ENCODE peak calls at places on chromosomes 2 and 18, in six cellular contexts. One of them, this sample, is unnamed.

GRCh38 chr18:40985441-40985840 is 969.6 kb upstream of the PIK3C3 start:
- DNase-seq in GM06990: no peak
- DNase-seq in heart right ventricle: no peak
- DNase-seq in Peyer's patch: no peak
- DNase-seq in RWPE2: no peak
- DNase-seq in fibroblast of pulmonary artery: no peak
- DNase-seq in this sample: no peak

GRCh38 chr2:28977176-28977875 is 3.8 kb upstream of the TOGARAM2 start:
- DNase-seq in Peyer's patch: no peak
- DNase-seq in RWPE2: peak
- DNase-seq in GM06990: no peak
- DNase-seq in heart right ventricle: no peak
- DNase-seq in fibroblast of pulmonary artery: no peak
- DNase-seq in this sample: no peak

GRCh38 chr2:61750624-61751023 is 103.2 kb downstream of the FAM161A start:
- DNase-seq in GM06990: no peak
- DNase-seq in Peyer's patch: no peak
- DNase-seq in fibroblast of pulmonary artery: peak
- DNase-seq in heart right ventricle: no peak
- DNase-seq in RWPE2: no peak
- DNase-seq in this sample: no peak

GRCh38 chr2:129191530-129191929 is 787.9 kb upstream of the RAB6C start:
- DNase-seq in heart right ventricle: no peak
- DNase-seq in fibroblast of pulmonary artery: no peak
- DNase-seq in Peyer's patch: no peak
- DNase-seq in RWPE2: no peak
- DNase-seq in GM06990: no peak
- DNase-seq in this sample: peak

GRCh38 chr18:60892441-60892840 is 440.8 kb upstream of the CDH20 start:
- DNase-seq in fibroblast of pulmonary artery: peak
- DNase-seq in heart right ventricle: no peak
- DNase-seq in GM06990: no peak
- DNase-seq in Peyer's patch: no peak
- DNase-seq in RWPE2: no peak
- DNase-seq in this sample: peak

GRCh38 chr2:68796306-68796905 is 61.8 kb downstream of the ARHGAP25 start:
- DNase-seq in fibroblast of pulmonary artery: peak
- DNase-seq in heart right ventricle: no peak
- DNase-seq in Peyer's patch: no peak
- DNase-seq in RWPE2: no peak
- DNase-seq in GM06990: no peak
- DNase-seq in this sample: no peak

GRCh38 chr2:9748586-9748985 is 94.7 kb upstream of the TAF1B start:
- DNase-seq in Peyer's patch: no peak
- DNase-seq in GM06990: no peak
- DNase-seq in RWPE2: no peak
- DNase-seq in fibroblast of pulmonary artery: no peak
- DNase-seq in heart right ventricle: no peak
- DNase-seq in this sample: no peak

GRCh38 chr2:85062565-85062964 is 70.6 kb upstream of the TCF7L1 start:
- DNase-seq in GM06990: no peak
- DNase-seq in RWPE2: no peak
- DNase-seq in Peyer's patch: no peak
- DNase-seq in heart right ventricle: no peak
- DNase-seq in fibroblast of pulmonary artery: no peak
- DNase-seq in this sample: no peak

GRCh38 chr2:204871246-204871953 is 326.1 kb downstream of the PARD3B start:
- DNase-seq in RWPE2: no peak
- DNase-seq in heart right ventricle: no peak
- DNase-seq in fibroblast of pulmonary artery: peak
- DNase-seq in Peyer's patch: no peak
- DNase-seq in GM06990: peak
- DNase-seq in this sample: no peak

GRCh38 chr18:7728297-7728696 is 161.2 kb downstream of the PTPRM start:
- DNase-seq in heart right ventricle: no peak
- DNase-seq in GM06990: no peak
- DNase-seq in RWPE2: no peak
- DNase-seq in fibroblast of pulmonary artery: no peak
- DNase-seq in Peyer's patch: no peak
- DNase-seq in this sample: no peak

GRCh38 chr2:175003875-175004729 is 1.1 kb downstream of the CHN1 start:
- DNase-seq in Peyer's patch: no peak
- DNase-seq in heart right ventricle: peak
- DNase-seq in fibroblast of pulmonary artery: peak
- DNase-seq in RWPE2: no peak
- DNase-seq in GM06990: no peak
- DNase-seq in this sample: no peak

GRCh38 chr18:59846814-59847490 is 52.8 kb upstream of the PMAIP1 start:
- DNase-seq in heart right ventricle: no peak
- DNase-seq in Peyer's patch: peak
- DNase-seq in fibroblast of pulmonary artery: peak
- DNase-seq in GM06990: peak
- DNase-seq in RWPE2: no peak
- DNase-seq in this sample: no peak

GRCh38 chr2:85714841-85715240 is 20.7 kb downstream of the GNLY start:
- DNase-seq in GM06990: no peak
- DNase-seq in heart right ventricle: no peak
- DNase-seq in Peyer's patch: no peak
- DNase-seq in fibroblast of pulmonary artery: no peak
- DNase-seq in RWPE2: no peak
- DNase-seq in this sample: no peak

GRCh38 chr18:58227361-58227930 is 183.4 kb downstream of the NEDD4L start:
- DNase-seq in RWPE2: no peak
- DNase-seq in fibroblast of pulmonary artery: no peak
- DNase-seq in heart right ventricle: no peak
- DNase-seq in Peyer's patch: no peak
- DNase-seq in GM06990: no peak
- DNase-seq in this sample: peak

GRCh38 chr18:3083776-3084175 is 70.8 kb upstream of the LPIN2 start:
- DNase-seq in RWPE2: no peak
- DNase-seq in fibroblast of pulmonary artery: no peak
- DNase-seq in GM06990: no peak
- DNase-seq in Peyer's patch: no peak
- DNase-seq in heart right ventricle: no peak
- DNase-seq in this sample: no peak

GRCh38 chr2:152298754-152299153 is 36.2 kb upstream of the FMNL2 start:
- DNase-seq in heart right ventricle: no peak
- DNase-seq in RWPE2: no peak
- DNase-seq in Peyer's patch: no peak
- DNase-seq in fibroblast of pulmonary artery: peak
- DNase-seq in GM06990: no peak
- DNase-seq in this sample: no peak

GRCh38 chr2:217662984-217663602 is 339.7 kb downstream of the TNS1 start:
- DNase-seq in GM06990: no peak
- DNase-seq in fibroblast of pulmonary artery: no peak
- DNase-seq in RWPE2: no peak
- DNase-seq in heart right ventricle: no peak
- DNase-seq in Peyer's patch: no peak
- DNase-seq in this sample: no peak

GRCh38 chr2:239260546-239261327 is 140.1 kb downstream of the HDAC4 start:
- DNase-seq in GM06990: no peak
- DNase-seq in Peyer's patch: no peak
- DNase-seq in RWPE2: no peak
- DNase-seq in heart right ventricle: no peak
- DNase-seq in fibroblast of pulmonary artery: no peak
- DNase-seq in this sample: no peak

GRCh38 chr2:176419591-176420071 is 150.4 kb downstream of the MTX2 start:
- DNase-seq in Peyer's patch: no peak
- DNase-seq in heart right ventricle: no peak
- DNase-seq in GM06990: no peak
- DNase-seq in RWPE2: no peak
- DNase-seq in fibroblast of pulmonary artery: peak
- DNase-seq in this sample: no peak

GRCh38 chr2:3290655-3291054 is 87.0 kb downstream of the EIPR1 start:
- DNase-seq in GM06990: no peak
- DNase-seq in Peyer's patch: no peak
- DNase-seq in RWPE2: no peak
- DNase-seq in heart right ventricle: no peak
- DNase-seq in fibroblast of pulmonary artery: no peak
- DNase-seq in this sample: no peak

GRCh38 chr2:190979906-190980629 is 33.9 kb downstream of the STAT1 start:
- DNase-seq in Peyer's patch: no peak
- DNase-seq in heart right ventricle: peak
- DNase-seq in GM06990: no peak
- DNase-seq in fibroblast of pulmonary artery: peak
- DNase-seq in RWPE2: no peak
- DNase-seq in this sample: no peak

GRCh38 chr2:232643813-232644347 is 10.5 kb downstream of the EFHD1 start:
- DNase-seq in GM06990: no peak
- DNase-seq in Peyer's patch: no peak
- DNase-seq in RWPE2: no peak
- DNase-seq in fibroblast of pulmonary artery: no peak
- DNase-seq in heart right ventricle: no peak
- DNase-seq in this sample: no peak

GRCh38 chr2:170092475-170092874 is 85.5 kb upstream of the MYO3B start:
- DNase-seq in heart right ventricle: no peak
- DNase-seq in RWPE2: no peak
- DNase-seq in GM06990: no peak
- DNase-seq in Peyer's patch: no peak
- DNase-seq in fibroblast of pulmonary artery: no peak
- DNase-seq in this sample: no peak

GRCh38 chr2:100965596-100965995 is 36.5 kb upstream of the RPL31 start:
- DNase-seq in RWPE2: no peak
- DNase-seq in Peyer's patch: no peak
- DNase-seq in heart right ventricle: no peak
- DNase-seq in GM06990: no peak
- DNase-seq in fibroblast of pulmonary artery: no peak
- DNase-seq in this sample: no peak

GRCh38 chr2:74887445-74887951 is 53.6 kb downstream of the HK2 start:
- DNase-seq in GM06990: no peak
- DNase-seq in Peyer's patch: no peak
- DNase-seq in heart right ventricle: no peak
- DNase-seq in fibroblast of pulmonary artery: peak
- DNase-seq in RWPE2: peak
- DNase-seq in this sample: no peak

GRCh38 chr2:225017098-225017685 is 25.1 kb downstream of the DOCK10 start:
- DNase-seq in RWPE2: no peak
- DNase-seq in fibroblast of pulmonary artery: no peak
- DNase-seq in heart right ventricle: no peak
- DNase-seq in Peyer's patch: no peak
- DNase-seq in GM06990: no peak
- DNase-seq in this sample: no peak

GRCh38 chr2:106161938-106162814 is 31.9 kb downstream of the UXS1 start:
- DNase-seq in RWPE2: peak
- DNase-seq in GM06990: no peak
- DNase-seq in fibroblast of pulmonary artery: peak
- DNase-seq in heart right ventricle: no peak
- DNase-seq in Peyer's patch: no peak
- DNase-seq in this sample: peak

GRCh38 chr2:197499594-197500502 is at the start of the genes HSPD1 and HSPE1:
- DNase-seq in Peyer's patch: peak
- DNase-seq in heart right ventricle: peak
- DNase-seq in GM06990: peak
- DNase-seq in RWPE2: peak
- DNase-seq in fibroblast of pulmonary artery: peak
- DNase-seq in this sample: peak
- TF ChIP-seq CTCF in Peyer's patch: peak
- TF ChIP-seq CTCF in heart right ventricle: no peak
- TF ChIP-seq CTCF in GM06990: no peak
- TF ChIP-seq CTCF in RWPE2: no peak
- TF ChIP-seq CTCF in fibroblast of pulmonary artery: no peak
- TF ChIP-seq CTCF in this sample: no peak

DNA sequence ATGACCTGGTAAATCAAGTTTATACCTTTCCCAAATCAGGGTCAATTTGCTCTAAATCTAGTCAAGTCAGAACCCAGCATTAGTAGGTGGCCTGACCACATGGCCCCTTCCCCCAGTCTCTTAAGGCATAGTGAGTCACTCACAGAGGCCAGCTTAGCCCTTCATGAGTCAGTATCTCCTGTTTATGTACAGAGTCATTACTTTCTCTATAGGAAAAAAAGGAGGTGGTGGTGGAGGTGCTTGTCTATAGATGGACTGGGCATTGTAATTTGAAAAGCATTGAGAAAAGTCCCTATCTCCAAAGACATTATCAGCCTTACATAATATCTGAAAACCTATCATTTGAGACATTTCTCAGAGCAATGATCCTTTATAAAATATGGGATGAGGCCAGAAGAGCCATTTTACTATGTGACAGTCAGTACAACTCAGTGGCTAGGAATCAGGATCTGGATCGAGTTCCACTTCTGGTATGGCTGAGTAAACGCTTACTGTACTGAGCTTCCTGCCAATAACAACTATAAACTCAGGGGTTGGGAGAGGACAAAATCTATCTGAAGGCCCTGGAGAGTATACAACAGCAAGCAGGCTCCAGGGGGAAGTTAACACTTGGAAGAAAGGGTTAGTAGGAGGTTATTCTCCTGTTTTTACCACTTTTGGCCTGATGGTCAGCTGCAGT is 22.5 kb upstream of the SIGLEC15 start:
- DNase-seq in fibroblast of pulmonary artery: peak
- DNase-seq in GM06990: no peak
- DNase-seq in Peyer's patch: no peak
- DNase-seq in heart right ventricle: no peak
- DNase-seq in RWPE2: peak
- DNase-seq in this sample: peak
- TF ChIP-seq CTCF in fibroblast of pulmonary artery: no peak
- TF ChIP-seq CTCF in GM06990: no peak
- TF ChIP-seq CTCF in Peyer's patch: no peak
- TF ChIP-seq CTCF in heart right ventricle: no peak
- TF ChIP-seq CTCF in RWPE2: no peak
- TF ChIP-seq CTCF in this sample: no peak

DNA sequence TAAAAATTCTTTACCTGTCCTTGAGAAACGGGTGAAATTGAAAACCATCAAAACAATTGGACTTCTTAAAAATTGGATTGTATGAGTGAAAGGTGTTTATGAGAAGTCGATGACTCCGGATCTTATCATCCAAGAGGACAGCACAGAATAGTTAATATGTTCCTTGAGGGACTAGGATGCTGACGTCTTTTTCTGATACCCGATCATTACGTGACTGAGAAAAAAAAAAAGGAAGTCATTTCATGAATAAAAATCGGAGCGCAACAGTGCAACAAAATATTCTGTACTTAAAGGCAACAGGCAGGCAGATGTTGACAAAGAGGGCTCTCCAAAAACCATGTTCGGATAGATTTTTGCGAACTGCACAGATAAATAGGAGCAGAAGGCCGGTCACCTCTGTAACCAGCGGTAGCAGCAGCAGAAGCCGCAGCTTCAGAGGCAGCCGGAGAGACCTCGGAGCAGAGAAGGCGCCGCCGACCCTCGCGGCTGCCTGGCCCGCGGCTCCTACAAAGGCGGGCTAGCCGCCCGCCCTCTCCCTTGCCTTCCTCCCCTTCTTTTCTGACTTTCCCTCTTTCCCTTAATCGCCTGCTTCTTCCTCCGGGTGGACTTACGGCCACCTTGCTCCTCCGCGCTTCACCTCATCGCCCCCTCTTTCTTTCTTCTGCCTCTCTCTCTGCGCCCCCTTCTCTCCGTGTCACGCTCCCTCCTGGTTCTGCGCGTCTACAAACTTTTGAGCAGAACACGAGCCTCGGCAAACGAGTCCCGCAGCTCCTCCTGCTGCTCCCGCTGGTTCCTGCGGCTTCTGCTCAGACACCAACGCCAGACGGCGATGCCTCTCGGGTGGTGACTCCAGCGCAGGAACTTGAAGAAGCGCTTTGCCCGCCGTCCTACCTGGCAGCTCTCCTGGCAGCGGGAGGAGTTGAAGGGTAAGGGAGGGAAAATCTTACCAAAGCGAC is at the start of gene ADCYAP1:
- DNase-seq in GM06990: no peak
- DNase-seq in heart right ventricle: no peak
- DNase-seq in RWPE2: no peak
- DNase-seq in fibroblast of pulmonary artery: peak
- DNase-seq in Peyer's patch: no peak
- DNase-seq in this sample: no peak
- TF ChIP-seq CTCF in GM06990: no peak
- TF ChIP-seq CTCF in heart right ventricle: no peak
- TF ChIP-seq CTCF in RWPE2: no peak
- TF ChIP-seq CTCF in fibroblast of pulmonary artery: peak
- TF ChIP-seq CTCF in Peyer's patch: no peak
- TF ChIP-seq CTCF in this sample: peak

GRCh38 chr2:201158111-201158929 is 24.6 kb upstream of the CASP10 start:
- DNase-seq in fibroblast of pulmonary artery: peak
- DNase-seq in Peyer's patch: peak
- DNase-seq in heart right ventricle: no peak
- DNase-seq in GM06990: peak
- DNase-seq in RWPE2: no peak
- DNase-seq in this sample: peak
- TF ChIP-seq CTCF in fibroblast of pulmonary artery: peak
- TF ChIP-seq CTCF in Peyer's patch: peak
- TF ChIP-seq CTCF in heart right ventricle: peak
- TF ChIP-seq CTCF in GM06990: peak
- TF ChIP-seq CTCF in RWPE2: peak
- TF ChIP-seq CTCF in this sample: peak

This sample was measured in retinal pigment epithelial cell.